ENCODE peak calls at places on chromosomes 6 and 20, in six cellular contexts. One of them, this sample, is unnamed.
A peak's percentile ranks its signal among the peaks of the same experiment; 100 is the strongest.

GRCh38 chr20:20303742-20304141 is 64.2 kb upstream of the INSM1 start:
- DNase-seq in HepG2: no peak
- DNase-seq in GM12878: no peak
- DNase-seq in K562: no peak
- DNase-seq in NB4: no peak
- DNase-seq in A549: no peak
- DNase-seq in this sample: no peak

GRCh38 chr6:29792123-29793035 is 35.2 kb upstream of the HLA-G start:
- DNase-seq in HepG2: no peak
- DNase-seq in A549: peak; percentile 27
- DNase-seq in K562: peak; percentile 67
- DNase-seq in NB4: no peak
- DNase-seq in GM12878: no peak
- DNase-seq in this sample: peak; percentile 9

GRCh38 chr20:57835462-57836455 is 125.9 kb upstream of the PMEPA1 start:
- DNase-seq in HepG2: no peak
- DNase-seq in GM12878: no peak
- DNase-seq in NB4: no peak
- DNase-seq in K562: no peak
- DNase-seq in A549: no peak
- DNase-seq in this sample: no peak

GRCh38 chr6:139765825-139766285 is 391.4 kb upstream of the CITED2 start:
- DNase-seq in HepG2: peak; percentile 70
- DNase-seq in NB4: peak; percentile 37
- DNase-seq in K562: no peak
- DNase-seq in GM12878: no peak
- DNase-seq in A549: peak; percentile 41
- DNase-seq in this sample: peak; percentile 86

GRCh38 chr6:28462401-28462800 is 19.1 kb upstream of the ZSCAN23 start:
- DNase-seq in K562: no peak
- DNase-seq in HepG2: no peak
- DNase-seq in NB4: peak; percentile 37
- DNase-seq in GM12878: no peak
- DNase-seq in A549: no peak
- DNase-seq in this sample: no peak

GRCh38 chr6:115882174-115882573 is 178.5 kb downstream of the FRK start:
- DNase-seq in HepG2: no peak
- DNase-seq in K562: no peak
- DNase-seq in GM12878: no peak
- DNase-seq in A549: no peak
- DNase-seq in NB4: no peak
- DNase-seq in this sample: no peak

GRCh38 chr6:168716581-168716980 is 275.6 kb downstream of the SMOC2 start:
- DNase-seq in GM12878: no peak
- DNase-seq in A549: no peak
- DNase-seq in K562: no peak
- DNase-seq in HepG2: no peak
- DNase-seq in NB4: no peak
- DNase-seq in this sample: no peak

GRCh38 chr20:24462461-24463010 is 6.9 kb upstream of the SYNDIG1 start:
- DNase-seq in NB4: no peak
- DNase-seq in A549: no peak
- DNase-seq in HepG2: no peak
- DNase-seq in GM12878: no peak
- DNase-seq in K562: no peak
- DNase-seq in this sample: no peak

GRCh38 chr6:159761135-159761872 is 541 bp upstream of the ACAT2 start:
- DNase-seq in NB4: peak; percentile 68
- DNase-seq in GM12878: no peak
- DNase-seq in HepG2: peak; percentile 14
- DNase-seq in K562: peak; percentile 30
- DNase-seq in A549: no peak
- DNase-seq in this sample: peak; percentile 58

GRCh38 chr6:74735304-74735703 is 470.5 kb downstream of the COL12A1 start:
- DNase-seq in GM12878: no peak
- DNase-seq in A549: no peak
- DNase-seq in NB4: no peak
- DNase-seq in K562: no peak
- DNase-seq in HepG2: no peak
- DNase-seq in this sample: peak; percentile 65

GRCh38 chr6:137259349-137259748 is 40.2 kb upstream of the IFNGR1 start:
- DNase-seq in NB4: no peak
- DNase-seq in GM12878: no peak
- DNase-seq in HepG2: peak; percentile 24
- DNase-seq in K562: no peak
- DNase-seq in A549: no peak
- DNase-seq in this sample: peak; percentile 23

GRCh38 chr20:63363013-63363957 is 2.1 kb upstream of the CHRNA4 start:
- DNase-seq in A549: no peak
- DNase-seq in HepG2: no peak
- DNase-seq in K562: peak; percentile 30
- DNase-seq in GM12878: no peak
- DNase-seq in NB4: no peak
- DNase-seq in this sample: no peak

GRCh38 chr20:59010321-59010994 is 3.4 kb upstream of the CTSZ start:
- DNase-seq in K562: no peak
- DNase-seq in GM12878: no peak
- DNase-seq in HepG2: no peak
- DNase-seq in NB4: no peak
- DNase-seq in A549: no peak
- DNase-seq in this sample: peak; percentile 75

GRCh38 chr20:5056801-5057599 is 55.7 kb upstream of the SLC23A2 start:
- DNase-seq in NB4: peak; percentile 90
- DNase-seq in K562: peak; percentile 47
- DNase-seq in GM12878: peak; percentile 38
- DNase-seq in A549: peak; percentile 77
- DNase-seq in HepG2: peak; percentile 69
- DNase-seq in this sample: peak; percentile 23

GRCh38 chr20:1465470-1466210 is 1.0 kb downstream of the NSFL1C start:
- DNase-seq in HepG2: no peak
- DNase-seq in GM12878: no peak
- DNase-seq in A549: no peak
- DNase-seq in K562: no peak
- DNase-seq in NB4: no peak
- DNase-seq in this sample: no peak

GRCh38 chr6:108690326-108691000 is 129.7 kb downstream of the FOXO3 start:
- DNase-seq in HepG2: no peak
- DNase-seq in NB4: no peak
- DNase-seq in A549: no peak
- DNase-seq in GM12878: no peak
- DNase-seq in K562: no peak
- DNase-seq in this sample: no peak

GRCh38 chr6:118665011-118665410 is 13.6 kb upstream of the CEP85L start:
- DNase-seq in A549: no peak
- DNase-seq in NB4: no peak
- DNase-seq in GM12878: no peak
- DNase-seq in K562: no peak
- DNase-seq in HepG2: no peak
- DNase-seq in this sample: no peak

GRCh38 chr6:124986146-124986545 is 23.9 kb downstream of the RNF217 start:
- DNase-seq in NB4: no peak
- DNase-seq in GM12878: no peak
- DNase-seq in HepG2: no peak
- DNase-seq in A549: no peak
- DNase-seq in K562: no peak
- DNase-seq in this sample: no peak

GRCh38 chr6:53962631-53963030 is 148.6 kb upstream of the MLIP start:
- DNase-seq in K562: no peak
- DNase-seq in GM12878: no peak
- DNase-seq in HepG2: no peak
- DNase-seq in A549: no peak
- DNase-seq in NB4: no peak
- DNase-seq in this sample: no peak

GRCh38 chr6:53960311-53960710 is 150.9 kb upstream of the MLIP start:
- DNase-seq in HepG2: no peak
- DNase-seq in K562: no peak
- DNase-seq in A549: no peak
- DNase-seq in NB4: no peak
- DNase-seq in GM12878: no peak
- DNase-seq in this sample: no peak

GRCh38 chr6:53961679-53962370 is 149.4 kb upstream of the MLIP start:
- DNase-seq in K562: no peak
- DNase-seq in A549: no peak
- DNase-seq in NB4: no peak
- DNase-seq in HepG2: no peak
- DNase-seq in GM12878: no peak
- DNase-seq in this sample: no peak

GRCh38 chr6:53956804-53957203 is 154.4 kb upstream of the MLIP start:
- DNase-seq in GM12878: no peak
- DNase-seq in A549: no peak
- DNase-seq in K562: no peak
- DNase-seq in NB4: no peak
- DNase-seq in HepG2: no peak
- DNase-seq in this sample: no peak

DNA sequence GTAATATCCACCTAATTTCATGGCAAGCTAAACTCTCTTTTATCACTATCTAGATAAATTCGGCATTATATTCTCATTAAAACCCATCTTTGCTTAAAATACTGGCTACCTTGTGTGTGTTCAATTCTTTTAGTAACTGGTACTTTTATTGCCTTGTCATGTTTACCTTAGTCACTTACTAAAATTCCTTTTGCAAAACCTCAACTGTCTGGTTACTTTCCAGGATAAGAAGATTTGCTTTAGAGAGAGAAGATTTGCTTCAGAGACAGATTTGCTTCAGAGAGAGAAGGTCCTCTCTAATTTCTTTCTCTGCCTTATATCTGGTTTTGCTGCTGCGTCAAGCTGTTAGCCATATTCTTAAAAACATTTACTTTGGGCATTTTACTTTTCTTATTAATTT is 151.5 kb upstream of the MLIP start:
- DNase-seq in GM12878: no peak
- DNase-seq in HepG2: no peak
- DNase-seq in A549: no peak
- DNase-seq in K562: no peak
- DNase-seq in NB4: no peak
- DNase-seq in this sample: no peak
- TF ChIP-seq MYC in GM12878: no peak
- TF ChIP-seq MYC in HepG2: no peak
- TF ChIP-seq MYC in A549: no peak
- TF ChIP-seq MYC in K562: no peak
- TF ChIP-seq MYC in NB4: no peak
- TF ChIP-seq MYC in this sample: no peak

GRCh38 chr6:121305957-121306607 is 28.2 kb downstream of the TBC1D32 start:
- DNase-seq in HepG2: peak; percentile 59
- DNase-seq in NB4: peak; percentile 58
- DNase-seq in K562: peak; percentile 16
- DNase-seq in A549: peak; percentile 2
- DNase-seq in GM12878: no peak
- DNase-seq in this sample: peak; percentile 54
- TF ChIP-seq MYC in HepG2: no peak
- TF ChIP-seq MYC in NB4: no peak
- TF ChIP-seq MYC in K562: no peak
- TF ChIP-seq MYC in A549: no peak
- TF ChIP-seq MYC in GM12878: no peak
- TF ChIP-seq MYC in this sample: no peak

GRCh38 chr6:90790696-90791095 is 203.8 kb upstream of the MAP3K7 start:
- DNase-seq in K562: no peak
- DNase-seq in A549: no peak
- DNase-seq in NB4: no peak
- DNase-seq in HepG2: no peak
- DNase-seq in GM12878: no peak
- DNase-seq in this sample: no peak
- TF ChIP-seq MYC in K562: no peak
- TF ChIP-seq MYC in A549: no peak
- TF ChIP-seq MYC in NB4: no peak
- TF ChIP-seq MYC in HepG2: no peak
- TF ChIP-seq MYC in GM12878: no peak
- TF ChIP-seq MYC in this sample: no peak

GRCh38 chr20:23200914-23201313 is 114.8 kb upstream of the CD93 start:
- DNase-seq in GM12878: no peak
- DNase-seq in A549: peak; percentile 43
- DNase-seq in NB4: peak; percentile 44
- DNase-seq in HepG2: peak; percentile 62
- DNase-seq in K562: peak; percentile 62
- DNase-seq in this sample: no peak
- TF ChIP-seq MYC in GM12878: no peak
- TF ChIP-seq MYC in A549: no peak
- TF ChIP-seq MYC in NB4: no peak
- TF ChIP-seq MYC in HepG2: no peak
- TF ChIP-seq MYC in K562: no peak
- TF ChIP-seq MYC in this sample: no peak

GRCh38 chr20:43941476-43942212 is 27.0 kb downstream of the TOX2 start:
- DNase-seq in GM12878: no peak
- DNase-seq in HepG2: no peak
- DNase-seq in A549: peak; percentile 65
- DNase-seq in K562: no peak
- DNase-seq in NB4: peak; percentile 92
- DNase-seq in this sample: peak; percentile 57

GRCh38 chr20:43942213-43942590 is 27.6 kb downstream of the TOX2 start:
- DNase-seq in HepG2: no peak
- DNase-seq in A549: no peak
- DNase-seq in NB4: no peak
- DNase-seq in GM12878: no peak
- DNase-seq in K562: no peak
- DNase-seq in this sample: no peak

GRCh38 chr20:43943725-43944124 is 29.1 kb downstream of the TOX2 start:
- DNase-seq in A549: no peak
- DNase-seq in K562: no peak
- DNase-seq in NB4: no peak
- DNase-seq in HepG2: no peak
- DNase-seq in GM12878: no peak
- DNase-seq in this sample: no peak

GRCh38 chr20:43944653-43945235 is 30.1 kb downstream of the TOX2 start:
- DNase-seq in A549: no peak
- DNase-seq in NB4: no peak
- DNase-seq in GM12878: no peak
- DNase-seq in HepG2: no peak
- DNase-seq in K562: no peak
- DNase-seq in this sample: no peak

GRCh38 chr20:43942661-43943285 is 28.1 kb downstream of the TOX2 start:
- DNase-seq in NB4: peak; percentile 90
- DNase-seq in HepG2: no peak
- DNase-seq in GM12878: no peak
- DNase-seq in K562: no peak
- DNase-seq in A549: no peak
- DNase-seq in this sample: peak; percentile 78
- TF ChIP-seq MYC in NB4: no peak
- TF ChIP-seq MYC in HepG2: no peak
- TF ChIP-seq MYC in GM12878: no peak
- TF ChIP-seq MYC in K562: no peak
- TF ChIP-seq MYC in A549: no peak
- TF ChIP-seq MYC in this sample: no peak

GRCh38 chr6:148471624-148472494 is 129.2 kb downstream of the SASH1 start:
- DNase-seq in GM12878: no peak
- DNase-seq in HepG2: no peak
- DNase-seq in NB4: no peak
- DNase-seq in A549: no peak
- DNase-seq in K562: no peak
- DNase-seq in this sample: no peak
- TF ChIP-seq MYC in GM12878: no peak
- TF ChIP-seq MYC in HepG2: no peak
- TF ChIP-seq MYC in NB4: no peak
- TF ChIP-seq MYC in A549: no peak
- TF ChIP-seq MYC in K562: no peak
- TF ChIP-seq MYC in this sample: no peak

DNA sequence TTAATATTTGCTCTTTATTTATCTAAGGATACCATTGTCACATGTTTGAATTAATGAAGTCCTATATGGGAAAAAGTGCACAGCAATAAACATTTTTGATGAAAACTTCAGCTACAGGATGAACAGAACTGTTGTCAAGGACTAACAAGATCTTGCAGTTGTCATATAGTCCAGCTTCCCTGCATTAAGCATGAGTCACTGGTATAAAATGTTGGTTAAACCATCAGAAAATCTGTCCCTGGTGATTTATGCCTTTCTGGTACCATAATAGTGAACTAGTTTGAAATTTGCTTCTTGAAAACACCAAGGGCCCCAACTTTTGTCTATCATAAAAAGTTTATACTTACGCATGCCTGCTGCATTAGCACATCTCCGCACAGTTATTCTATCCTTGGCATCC is 60.4 kb upstream of the RSPO3 start:
- DNase-seq in GM12878: no peak
- DNase-seq in NB4: no peak
- DNase-seq in K562: no peak
- DNase-seq in HepG2: no peak
- DNase-seq in A549: no peak
- DNase-seq in this sample: peak; percentile 17
- TF ChIP-seq MYC in GM12878: no peak
- TF ChIP-seq MYC in NB4: no peak
- TF ChIP-seq MYC in K562: no peak
- TF ChIP-seq MYC in HepG2: no peak
- TF ChIP-seq MYC in A549: no peak
- TF ChIP-seq MYC in this sample: no peak